ENCODE peak calls at places on chromosomes 11 and 22, in seven cellular contexts. J is IMR-90, B is H9, P is mesenchymal stem cell, M is mesendoderm, K is H1, T is trophoblast cell. U is an unnamed sample.

GRCh38 chr11:73257342-73258103 is 14.6 kb upstream of the P2RY6 start:
- DNase-seq in T (peak; percentile 89), J (peak; percentile 91), B (peak; percentile 33), M (peak; percentile 67), K (no peak), P (peak; percentile 85), U (no peak)

GRCh38 chr22:38180841-38181452 is 683 bp downstream of the PLA2G6 start:
- DNase-seq in P (no peak), B (no peak), M (peak; percentile 53), K (no peak), T (peak; percentile 79), J (no peak), U (no peak)

GRCh38 chr11:129249351-129249750 is 57.2 kb upstream of the ARHGAP32 start:
- DNase-seq in K (no peak), P (peak; percentile 71), B (no peak), J (peak; percentile 87), M (no peak), T (no peak), U (no peak)

GRCh38 chr22:19432092-19432844 is at the start of gene MRPL40:
- DNase-seq in M (peak; percentile 90), J (peak; percentile 93), T (peak; percentile 88), K (no peak), P (peak; percentile 94), B (peak; percentile 83), U (peak; percentile 81)

GRCh38 chr11:133934599-133935550 is 21.9 kb downstream of the IGSF9B start:
- DNase-seq in B (no peak), M (peak; percentile 84), T (no peak), J (peak; percentile 19), K (no peak), P (no peak), U (peak; percentile 69)

GRCh38 chr11:44708523-44709280 is 18.1 kb upstream of the TSPAN18 start:
- DNase-seq in J (no peak), T (no peak), K (no peak), M (no peak), P (no peak), B (no peak), U (no peak)

GRCh38 chr11:95119361-95120060 is 29.9 kb downstream of the ENDOD1 start:
- DNase-seq in J (no peak), K (no peak), B (no peak), M (no peak), P (no peak), T (no peak), U (no peak)

GRCh38 chr11:117506856-117507425 is 179.3 kb downstream of the CEP164 start:
- DNase-seq in B (no peak), T (no peak), M (no peak), P (no peak), J (no peak), K (no peak), U (no peak)

GRCh38 chr11:85694385-85694980 is 8.5 kb upstream of the CCDC89 start:
- DNase-seq in J (peak; percentile 71), B (no peak), T (peak; percentile 20), K (no peak), P (peak; percentile 47), M (peak; percentile 46), U (no peak)

GRCh38 chr22:23841292-23841691 is 2.5 kb upstream of the DERL3 start:
- DNase-seq in J (no peak), P (no peak), K (no peak), M (no peak), B (no peak), T (no peak), U (no peak)

GRCh38 chr11:57527056-57527631 is 3.4 kb downstream of the TIMM10 start:
- DNase-seq in K (no peak), B (peak; percentile 64), P (peak; percentile 59), M (peak; percentile 79), J (peak; percentile 59), T (peak; percentile 74), U (peak; percentile 74)

GRCh38 chr11:57530596-57531507 is at the start of gene TIMM10:
- DNase-seq in K (peak; percentile 98), T (peak; percentile 95), P (peak; percentile 94), J (peak; percentile 95), B (peak; percentile 99), M (peak; percentile 100), U (peak; percentile 95)

GRCh38 chr11:57529012-57529411 is 1.5 kb downstream of the TIMM10 start:
- DNase-seq in B (no peak), K (no peak), T (no peak), J (no peak), P (no peak), M (no peak), U (no peak)

DNA sequence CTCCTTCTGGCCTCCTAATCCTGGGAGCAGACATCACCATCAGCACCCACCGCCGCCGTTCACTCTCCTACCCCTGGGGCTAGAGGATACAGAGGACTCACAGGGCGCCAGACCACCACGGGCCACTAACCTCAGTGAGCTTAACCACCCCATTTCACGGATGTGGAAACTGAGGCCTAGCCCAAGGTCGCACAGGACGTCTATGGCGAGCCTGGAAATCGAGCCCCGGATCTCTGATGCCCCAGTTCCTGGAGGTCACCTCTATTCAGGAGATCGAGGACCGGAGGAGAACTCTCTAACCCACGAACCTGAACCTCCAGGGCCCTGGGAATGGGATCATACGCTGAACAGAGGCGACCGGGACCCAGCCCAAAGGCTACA is 349 bp downstream of the TIMM10 start:
- DNase-seq in K (no peak), P (no peak), B (no peak), M (no peak), J (no peak), T (no peak), U (no peak)
- H3K4ac ChIP-seq in K (peak overlapping the region; percentile 6), P (no peak overlapping the region), B (no peak overlapping the region), M (peak overlapping the region; percentile 64), J (peak overlapping the region; percentile 91), T (peak overlapping the region; percentile 22), U (no peak overlapping the region)

DNA sequence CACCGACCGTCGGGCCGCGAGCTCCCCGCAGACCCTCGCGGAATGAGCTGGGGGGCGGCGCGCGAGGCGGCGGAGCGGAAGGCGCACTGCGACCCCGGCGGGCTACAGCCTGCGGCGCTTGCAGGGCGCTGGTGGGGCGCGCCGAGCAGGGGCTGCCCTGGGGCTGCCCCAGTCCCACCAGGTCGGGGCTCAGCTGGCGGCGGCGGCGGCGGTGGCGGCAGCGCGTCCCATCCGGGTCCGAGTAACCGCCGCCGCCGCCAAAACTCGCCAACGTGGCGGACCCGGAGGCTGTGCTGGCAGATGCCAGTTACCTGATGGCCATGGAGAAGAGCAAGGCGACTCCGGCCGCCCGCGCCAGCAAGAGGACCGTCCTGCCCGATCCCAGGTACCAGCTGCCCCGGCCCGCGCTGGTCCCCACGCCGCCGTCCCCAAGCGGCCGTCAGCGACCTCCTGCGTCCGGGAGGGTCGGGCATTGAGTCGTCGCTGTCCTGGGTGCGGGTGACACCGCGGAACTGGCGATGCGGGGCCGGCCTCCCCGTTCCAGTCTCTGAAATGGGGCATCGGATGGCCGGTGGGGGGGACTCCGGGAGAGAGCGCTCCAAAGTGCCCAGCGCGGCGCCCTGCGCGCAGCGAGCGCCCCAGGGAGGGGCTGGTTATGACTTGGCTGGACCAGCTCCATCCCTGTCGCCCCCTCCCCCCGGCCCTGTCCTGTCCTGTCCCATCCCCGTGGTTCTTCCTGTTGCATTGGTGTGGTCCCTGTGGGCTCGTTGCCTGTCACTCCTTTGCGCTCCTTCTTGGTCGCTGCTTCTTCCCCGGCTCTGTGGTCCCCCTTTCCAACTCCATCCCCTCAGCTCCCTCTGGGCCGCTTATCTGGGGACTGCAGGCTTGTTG is 63.5 kb downstream of the CRYBB2 start:
- DNase-seq in M (peak; percentile 89), B (peak; percentile 78), P (no peak), K (no peak), J (no peak), T (no peak), U (peak; percentile 18)
- H3K9ac ChIP-seq in M (peak overlapping the region; percentile 59), B (no peak overlapping the region), P (no peak overlapping the region), K (no peak overlapping the region), J (no peak overlapping the region), T (no peak overlapping the region), U (peak overlapping the region; percentile 86)

GRCh38 chr11:124474079-124474478 is 28.6 kb upstream of the OR8B8 start:
- DNase-seq in P (no peak), K (no peak), M (no peak), J (no peak), B (no peak), T (no peak), U (no peak)

GRCh38 chr11:124470516-124471231 is 25.2 kb upstream of the OR8B8 start:
- DNase-seq in K (no peak), B (no peak), J (no peak), P (no peak), T (no peak), M (no peak), U (no peak)

GRCh38 chr11:124474779-124475178 is 29.3 kb upstream of the OR8B8 start:
- DNase-seq in T (no peak), M (no peak), B (no peak), K (no peak), J (no peak), P (no peak), U (no peak)

GRCh38 chr11:124475265-124475664 is 29.8 kb upstream of the OR8B8 start:
- DNase-seq in B (no peak), J (no peak), T (no peak), M (no peak), K (no peak), P (no peak), U (no peak)

GRCh38 chr11:124473476-124473875 is 28.0 kb upstream of the OR8B8 start:
- DNase-seq in J (no peak), P (no peak), K (no peak), B (no peak), T (no peak), M (no peak), U (no peak)
- H3K4ac ChIP-seq in J (no peak overlapping the region), P (no peak overlapping the region), K (no peak overlapping the region), B (no peak overlapping the region), T (no peak overlapping the region), M (no peak overlapping the region), U (no peak overlapping the region)

DNA sequence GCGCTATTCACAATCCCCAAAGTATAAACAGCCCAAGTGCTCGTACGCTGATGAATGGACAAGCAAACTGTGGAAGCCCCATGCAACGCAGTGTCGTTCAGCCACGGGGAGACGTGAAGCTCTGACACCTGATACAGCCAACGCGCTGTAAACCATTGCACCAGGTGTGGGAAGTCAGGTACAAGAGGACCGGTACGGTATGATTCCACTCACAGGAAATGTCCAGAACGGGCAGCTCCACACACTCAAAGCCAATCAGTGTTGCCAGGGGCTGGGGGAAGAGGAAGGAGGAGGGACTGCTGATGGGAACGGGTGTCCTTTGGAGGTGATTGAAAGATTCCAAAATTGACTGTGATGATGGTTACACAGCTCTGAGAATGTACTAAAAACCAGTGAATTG is 64.5 kb downstream of the BRD1 start:
- DNase-seq in T (no peak), K (no peak), J (no peak), M (no peak), P (no peak), B (no peak), U (no peak)
- H3K9ac ChIP-seq in T (no peak overlapping the region), K (no peak overlapping the region), J (no peak overlapping the region), M (no peak overlapping the region), P (no peak overlapping the region), B (no peak overlapping the region), U (no peak overlapping the region)

DNA sequence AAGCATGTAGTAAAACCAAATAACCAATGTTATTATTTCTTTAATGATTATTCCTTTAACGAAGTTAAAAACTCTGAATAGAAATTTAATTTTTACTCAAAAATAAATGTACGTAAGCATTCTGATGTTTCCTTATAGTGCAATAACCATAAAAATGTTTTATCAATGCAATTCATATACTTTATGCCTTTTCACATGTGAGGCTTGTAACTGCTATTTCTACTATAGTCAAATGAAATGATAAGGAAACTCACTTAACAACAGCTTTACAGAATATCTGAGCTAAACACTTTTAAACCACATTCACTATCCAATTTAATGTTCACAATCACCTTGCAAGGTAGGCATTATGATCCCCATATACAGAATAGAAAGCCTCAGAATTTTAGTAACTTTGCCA is 17.4 kb downstream of the BTBD10 start:
- DNase-seq in J (no peak), B (no peak), M (no peak), T (no peak), K (no peak), P (no peak), U (no peak)
- H3K4ac ChIP-seq in J (no peak overlapping the region), B (no peak overlapping the region), M (no peak overlapping the region), T (no peak overlapping the region), K (no peak overlapping the region), P (no peak overlapping the region), U (no peak overlapping the region)